ENCODE peak calls at places on chromosomes 11 and 22, in seven cellular contexts. T, D, S, X, I, F and L are unnamed samples.

GRCh38 chr11:31827458-31828206 is 16.5 kb upstream of the PAX6 start:
- DNase-seq in T (no peak), S (no peak), D (no peak), X (no peak), F (no peak), I (no peak), L (no peak)

GRCh38 chr11:57761301-57762234 is at the start of gene CTNND1:
- DNase-seq in D (peak), F (no peak), T (peak), I (no peak), S (peak), X (peak), L (no peak)

GRCh38 chr11:131899954-131900580 is 529.7 kb downstream of the NTM start:
- DNase-seq in S (no peak), F (no peak), D (no peak), I (no peak), X (peak), T (no peak), L (no peak)

GRCh38 chr11:296206-296975 is 2.9 kb downstream of the IFITM5 start:
- DNase-seq in D (no peak), I (no peak), T (peak), X (no peak), F (no peak), S (no peak), L (no peak)

GRCh38 chr11:117039270-117039669 is 59.0 kb downstream of the SIK3 start:
- DNase-seq in T (no peak), X (no peak), I (no peak), F (no peak), D (no peak), S (no peak), L (no peak)

GRCh38 chr22:49588739-49589138 is 238.9 kb downstream of the BRD1 start:
- DNase-seq in S (no peak), X (no peak), I (no peak), T (peak), D (no peak), F (no peak), L (no peak)

GRCh38 chr22:37062657-37063381 is 11.3 kb downstream of the KCTD17 start:
- DNase-seq in X (no peak), I (no peak), T (no peak), S (no peak), D (no peak), F (no peak), L (no peak)

GRCh38 chr11:67272327-67273259 is 6.3 kb downstream of the GRK2 start:
- DNase-seq in F (no peak), T (peak), I (no peak), D (no peak), S (no peak), X (no peak), L (no peak)

GRCh38 chr11:118198370-118198769 is 21.9 kb upstream of the SCN2B start:
- DNase-seq in S (peak), T (peak), X (peak), F (peak), I (peak), D (peak), L (peak)

GRCh38 chr22:20531404-20532181 is 24.2 kb downstream of the MED15 start:
- DNase-seq in I (no peak), F (no peak), D (peak), T (peak), X (peak), S (peak), L (no peak)

GRCh38 chr11:44618561-44619425 is 53.3 kb downstream of the CD82 start:
- DNase-seq in I (no peak), X (no peak), D (no peak), S (peak), F (no peak), T (no peak), L (no peak)

GRCh38 chr11:111918390-111919256 is at the start of gene C11orf52:
- DNase-seq in F (no peak), T (peak), D (no peak), X (peak), S (peak), I (no peak), L (no peak)

GRCh38 chr11:128467610-128468041 is 119.7 kb downstream of the ETS1 start:
- DNase-seq in X (peak), T (no peak), D (no peak), F (peak), I (no peak), S (no peak), L (no peak)

GRCh38 chr11:134822930-134823329 is 410.9 kb upstream of the B3GAT1 start:
- DNase-seq in S (no peak), F (no peak), D (no peak), T (no peak), X (no peak), I (no peak), L (no peak)

GRCh38 chr11:11946180-11946579 is 62.2 kb downstream of the DKK3 start:
- DNase-seq in D (no peak), S (no peak), X (no peak), I (no peak), F (no peak), T (no peak), L (no peak)

GRCh38 chr22:49014227-49015201 is 813.2 kb downstream of the BRD1 start:
- DNase-seq in T (peak), X (no peak), F (no peak), S (peak), D (no peak), I (no peak), L (no peak)

GRCh38 chr11:124646148-124646547 is 23.5 kb downstream of the TBRG1 start:
- DNase-seq in F (no peak), X (no peak), D (no peak), I (no peak), T (no peak), S (no peak), L (no peak)

GRCh38 chr11:88799749-88800500 is 265.9 kb downstream of the GRM5 start:
- DNase-seq in S (no peak), F (no peak), I (no peak), X (no peak), D (peak), T (no peak), L (no peak)

GRCh38 chr11:3849297-3849874 is 6.1 kb upstream of the STIM1 start:
- DNase-seq in T (no peak), I (peak), X (peak), S (no peak), F (peak), D (peak), L (no peak)

GRCh38 chr22:37163618-37164534 is 14.2 kb upstream of the IL2RB start:
- DNase-seq in D (no peak), I (peak), T (peak), S (no peak), F (no peak), X (no peak), L (peak)